ENCODE peak calls at places on chromosome 18, in four cellular contexts. One of them, this sample, is unnamed.
A peak's percentile ranks its signal among the peaks of the same experiment; 100 is the strongest.

GRCh38 chr18:58168221-58168620 is 124.2 kb downstream of the NEDD4L start:
- DNase-seq in amygdala: no peak
- DNase-seq in NCI-H187 treated with DMSO at 0.1 percent for 48 hours: no peak
- DNase-seq in non-pigmented ciliary epithelial cell: no peak
- DNase-seq in this sample: no peak

GRCh38 chr18:57083485-57083884 is 63.4 kb upstream of the BOD1L2 start:
- DNase-seq in NCI-H187 treated with DMSO at 0.1 percent for 48 hours: no peak
- DNase-seq in non-pigmented ciliary epithelial cell: no peak
- DNase-seq in amygdala: no peak
- DNase-seq in this sample: no peak

GRCh38 chr18:37429768-37430167 is 135.8 kb downstream of the CELF4 start:
- DNase-seq in non-pigmented ciliary epithelial cell: no peak
- DNase-seq in NCI-H187 treated with DMSO at 0.1 percent for 48 hours: no peak
- DNase-seq in amygdala: no peak
- DNase-seq in this sample: no peak

GRCh38 chr18:66495844-66496243 is 108.0 kb downstream of the CDH19 start:
- DNase-seq in NCI-H187 treated with DMSO at 0.1 percent for 48 hours: no peak
- DNase-seq in non-pigmented ciliary epithelial cell: peak; percentile 15
- DNase-seq in amygdala: peak; percentile 4
- DNase-seq in this sample: no peak

GRCh38 chr18:47929681-47930085 is 776 bp downstream of the SMAD2 start:
- DNase-seq in amygdala: no peak
- DNase-seq in NCI-H187 treated with DMSO at 0.1 percent for 48 hours: no peak
- DNase-seq in non-pigmented ciliary epithelial cell: no peak
- DNase-seq in this sample: no peak

GRCh38 chr18:51516478-51517038 is 319.1 kb upstream of the MEX3C start:
- DNase-seq in amygdala: no peak
- DNase-seq in non-pigmented ciliary epithelial cell: no peak
- DNase-seq in NCI-H187 treated with DMSO at 0.1 percent for 48 hours: no peak
- DNase-seq in this sample: no peak

GRCh38 chr18:8721716-8722115 is 16.4 kb downstream of the MTCL1 start:
- DNase-seq in non-pigmented ciliary epithelial cell: no peak
- DNase-seq in NCI-H187 treated with DMSO at 0.1 percent for 48 hours: no peak
- DNase-seq in amygdala: no peak
- DNase-seq in this sample: no peak

GRCh38 chr18:46718501-46719341 is 38.1 kb downstream of the ST8SIA5 start:
- DNase-seq in NCI-H187 treated with DMSO at 0.1 percent for 48 hours: no peak
- DNase-seq in amygdala: no peak
- DNase-seq in non-pigmented ciliary epithelial cell: peak; percentile 20
- DNase-seq in this sample: peak; percentile 67